ENCODE peak calls at places on chromosome 1, in four cellular contexts. C is SW480, U is activated gamma-delta T cell treated with Interleukin-2 at 50 U/mL for 16 hours, R is uterus. M is an unnamed sample.

GRCh38 chr1:46691997-46692790 is 20.5 kb downstream of the TEX38 start:
- DNase-seq in U (no peak), C (no peak), R (no peak), M (no peak)

GRCh38 chr1:66676616-66677298 is 75.5 kb upstream of the DYNLT5 start:
- DNase-seq in R (no peak), U (no peak), C (no peak), M (no peak)

GRCh38 chr1:56654126-56654923 is 9.2 kb downstream of the PRKAA2 start:
- DNase-seq in U (no peak), C (no peak), R (no peak), M (no peak)

GRCh38 chr1:213761845-213762407 is 225.8 kb upstream of the PROX1 start:
- DNase-seq in R (no peak), C (peak), U (no peak), M (no peak)

GRCh38 chr1:22753396-22754083 is 42.9 kb downstream of the EPHB2 start:
- DNase-seq in R (peak), U (no peak), C (no peak), M (no peak)

GRCh38 chr1:185080425-185080824 is 35.1 kb downstream of the RNF2 start:
- DNase-seq in C (no peak), U (no peak), R (no peak), M (no peak)

GRCh38 chr1:212759683-212760082 is 31.9 kb downstream of the NSL1 start:
- DNase-seq in R (no peak), C (no peak), U (no peak), M (no peak)

GRCh38 chr1:87392241-87393192 is 63.8 kb downstream of the LMO4 start:
- DNase-seq in C (no peak), U (no peak), R (no peak), M (no peak)